ENCODE peak calls at places on chromosomes 12 and 14, in eight cellular contexts. H is K562, C is GM23338, E is A549, Z is HCT116, M is Panc1, W is HL-60, U is GM12878. J is an unnamed sample.
A peak's percentile ranks its signal among the peaks of the same experiment; 100 is the strongest.

GRCh38 chr12:12018454-12018853 is 52.3 kb upstream of the BCL2L14 start:
- DNase-seq in W (no peak), C (no peak), U (no peak), H (no peak), M (no peak), Z (no peak), E (no peak), J (no peak)

GRCh38 chr12:14403711-14404164 is 38.3 kb downstream of the ATF7IP start:
- DNase-seq in W (no peak), U (peak; percentile 49), E (peak; percentile 30), H (no peak), Z (no peak), C (no peak), M (no peak), J (peak; percentile 39)

GRCh38 chr14:82963756-82964155 is 1430.1 kb upstream of the SEL1L start:
- DNase-seq in H (no peak), Z (no peak), C (no peak), U (no peak), E (no peak), W (no peak), M (no peak), J (no peak)

GRCh38 chr12:49651855-49652254 is 28.5 kb downstream of the PRPF40B start:
- DNase-seq in W (no peak), M (no peak), C (no peak), H (no peak), Z (no peak), E (no peak), U (no peak), J (no peak)

GRCh38 chr14:20820063-20820904 is 17.6 kb upstream of the RNASE1 start:
- DNase-seq in C (peak; percentile 91), U (no peak), Z (no peak), H (peak; percentile 84), M (no peak), W (no peak), E (no peak), J (no peak)

GRCh38 chr12:13900718-13901117 is 80.7 kb downstream of the GRIN2B start:
- DNase-seq in H (no peak), U (no peak), E (no peak), Z (no peak), M (no peak), C (no peak), W (no peak), J (no peak)

GRCh38 chr12:46553911-46554310 is 181.3 kb upstream of the SLC38A2 start:
- DNase-seq in U (no peak), H (no peak), E (no peak), W (no peak), C (no peak), Z (no peak), M (no peak), J (no peak)

GRCh38 chr14:39025810-39026627 is 77.0 kb downstream of the SEC23A start:
- DNase-seq in W (peak; percentile 15), U (no peak), M (no peak), H (no peak), Z (no peak), E (no peak), C (no peak), J (no peak)

GRCh38 chr12:111359914-111360276 is 9.0 kb downstream of the PHETA1 start:
- DNase-seq in M (no peak), Z (no peak), W (no peak), E (no peak), C (no peak), H (peak; percentile 23), U (no peak), J (no peak)

GRCh38 chr12:111361717-111362576 is 6.9 kb downstream of the PHETA1 start:
- DNase-seq in Z (no peak), E (no peak), H (no peak), M (no peak), U (no peak), W (no peak), C (no peak), J (no peak)

GRCh38 chr12:111361073-111361716 is 7.7 kb downstream of the PHETA1 start:
- DNase-seq in Z (no peak), M (no peak), W (no peak), H (no peak), E (no peak), C (no peak), U (no peak), J (no peak)

GRCh38 chr12:111360325-111360930 is 8.5 kb downstream of the PHETA1 start:
- DNase-seq in M (no peak), E (no peak), H (no peak), Z (no peak), W (no peak), C (no peak), U (no peak), J (no peak)

DNA sequence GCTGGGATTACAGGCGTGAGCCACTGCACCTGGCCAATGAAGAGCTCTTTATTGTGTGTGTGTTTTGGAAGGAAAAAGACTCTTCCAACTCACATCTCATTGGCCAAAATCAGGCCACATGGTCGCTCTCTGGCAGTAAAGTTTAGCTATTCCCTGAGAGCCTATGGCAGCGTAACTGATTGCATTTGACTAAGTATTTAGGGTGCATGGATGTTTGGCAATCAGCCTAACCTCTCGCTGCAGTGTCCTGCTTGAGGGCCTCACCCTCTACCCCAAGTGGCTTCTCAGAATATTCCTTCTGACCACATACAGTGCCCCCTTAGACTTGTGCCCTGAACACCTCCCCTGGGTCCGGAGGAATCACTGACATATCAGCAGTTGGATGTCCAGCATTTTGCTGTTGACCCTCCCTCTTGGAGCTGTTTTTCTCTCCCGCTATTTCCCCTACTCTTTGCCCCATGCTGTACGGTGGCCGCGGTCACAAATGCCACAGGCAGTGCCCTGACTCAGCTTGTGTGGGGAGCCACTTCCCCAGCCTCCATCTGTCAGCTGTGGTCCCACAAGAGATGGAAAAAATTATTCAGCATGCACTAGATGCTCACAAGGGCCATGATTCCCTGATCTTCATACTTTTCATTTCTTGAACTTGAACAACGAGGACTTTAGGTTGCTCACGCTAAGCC is 9.5 kb downstream of the PHETA1 start:
- DNase-seq in M (no peak), H (no peak), U (no peak), W (peak; percentile 77), E (no peak), C (no peak), Z (no peak), J (no peak)
- TF ChIP-seq REST in M (no peak), H (no peak), U (no peak), W (no peak), E (no peak), C (no peak), Z (no peak), J (no peak)

DNA sequence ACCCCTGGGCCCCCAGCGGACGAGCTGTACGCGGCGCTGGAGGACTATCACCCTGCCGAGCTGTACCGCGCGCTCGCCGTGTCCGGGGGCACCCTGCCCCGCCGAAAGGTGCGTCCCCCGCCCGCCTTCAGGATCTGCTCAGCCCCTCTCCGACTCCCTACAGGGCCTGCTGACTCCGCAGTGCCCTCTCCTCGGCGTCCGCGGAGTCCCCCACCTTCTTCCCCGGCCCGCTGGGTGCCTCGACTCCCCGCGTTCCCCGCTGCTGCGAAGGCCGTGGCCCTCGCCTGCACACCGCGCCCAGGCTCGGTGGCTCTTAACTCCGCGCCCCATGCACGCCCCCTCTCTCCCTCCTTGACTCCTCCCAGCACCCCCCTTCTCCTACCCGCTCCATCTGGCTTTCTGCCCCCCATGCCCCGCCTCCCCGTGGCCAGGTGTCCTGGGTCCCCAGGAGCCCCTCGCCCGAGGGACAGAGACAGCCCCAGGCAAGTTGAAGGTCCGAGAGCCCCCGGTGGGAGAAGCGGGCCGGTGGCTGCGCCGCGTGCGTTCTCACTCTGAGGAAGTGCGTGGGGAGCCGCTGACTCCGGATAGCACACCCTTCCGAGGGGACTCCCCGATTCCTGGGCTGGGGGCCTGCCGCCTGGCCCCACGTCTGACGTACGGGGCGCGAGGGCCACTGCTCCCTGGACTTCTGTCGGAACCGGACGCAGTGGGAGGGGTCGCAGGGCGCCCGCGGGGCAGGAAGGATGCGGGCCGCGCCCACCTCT is 594 bp downstream of the TAMALIN start:
- DNase-seq in W (no peak), Z (no peak), M (no peak), C (peak; percentile 49), E (no peak), U (no peak), H (no peak), J (no peak)
- TF ChIP-seq REST in W (no peak), Z (no peak), M (no peak), C (no peak), E (no peak), U (no peak), H (no peak), J (no peak)

DNA sequence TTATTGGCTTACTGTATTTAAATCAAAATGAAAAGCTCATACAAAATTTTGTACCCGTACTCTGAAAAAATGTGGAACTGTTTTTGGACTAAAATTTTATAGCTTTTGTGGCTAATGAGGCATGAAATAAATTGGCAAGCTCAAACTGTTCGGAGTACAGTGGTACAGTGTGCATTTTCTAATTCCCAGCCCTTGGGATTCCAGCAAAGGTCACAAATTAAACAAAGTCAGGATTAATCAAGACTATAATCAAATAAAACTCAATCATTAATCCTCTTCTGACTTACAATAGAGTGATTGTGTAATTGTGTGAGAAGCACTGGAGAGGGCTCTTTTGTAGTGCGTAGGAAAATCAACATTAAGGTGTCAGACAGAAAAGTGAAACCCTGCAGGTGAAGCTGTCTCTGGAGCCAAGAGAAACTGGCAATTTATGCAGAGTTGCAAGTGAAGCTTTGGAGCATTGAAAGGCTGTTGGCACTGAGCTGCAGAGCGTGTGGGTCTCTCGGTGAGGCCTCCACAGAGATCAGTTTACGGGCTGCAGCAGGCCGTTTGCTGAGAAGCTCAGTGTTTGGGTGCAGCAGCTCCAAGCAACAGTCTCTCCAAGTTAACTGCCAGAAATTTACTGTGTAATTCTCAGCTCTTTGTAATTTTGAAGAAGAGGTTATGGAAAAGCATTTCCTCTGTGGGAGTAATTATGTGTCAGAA is 275.9 kb downstream of the FBXL14 start:
- DNase-seq in C (peak; percentile 48), U (no peak), W (no peak), Z (no peak), E (no peak), M (no peak), H (no peak), J (no peak)
- TF ChIP-seq REST in C (no peak), U (no peak), W (no peak), Z (no peak), E (no peak), M (no peak), H (no peak), J (no peak)

GRCh38 chr12:72540811-72541210 is 268.6 kb downstream of the TRHDE start:
- DNase-seq in M (no peak), W (no peak), H (no peak), C (no peak), U (no peak), Z (no peak), E (no peak), J (no peak)

GRCh38 chr12:72546106-72546505 is 273.9 kb downstream of the TRHDE start:
- DNase-seq in M (no peak), Z (no peak), U (no peak), H (no peak), E (no peak), C (no peak), W (no peak), J (no peak)

GRCh38 chr12:72549184-72549583 is 277.0 kb downstream of the TRHDE start:
- DNase-seq in C (no peak), U (no peak), M (no peak), H (no peak), E (no peak), W (no peak), Z (no peak), J (no peak)

GRCh38 chr12:72547593-72547992 is 275.4 kb downstream of the TRHDE start:
- DNase-seq in H (no peak), C (peak; percentile 27), E (no peak), U (no peak), W (no peak), Z (no peak), M (no peak), J (no peak)

DNA sequence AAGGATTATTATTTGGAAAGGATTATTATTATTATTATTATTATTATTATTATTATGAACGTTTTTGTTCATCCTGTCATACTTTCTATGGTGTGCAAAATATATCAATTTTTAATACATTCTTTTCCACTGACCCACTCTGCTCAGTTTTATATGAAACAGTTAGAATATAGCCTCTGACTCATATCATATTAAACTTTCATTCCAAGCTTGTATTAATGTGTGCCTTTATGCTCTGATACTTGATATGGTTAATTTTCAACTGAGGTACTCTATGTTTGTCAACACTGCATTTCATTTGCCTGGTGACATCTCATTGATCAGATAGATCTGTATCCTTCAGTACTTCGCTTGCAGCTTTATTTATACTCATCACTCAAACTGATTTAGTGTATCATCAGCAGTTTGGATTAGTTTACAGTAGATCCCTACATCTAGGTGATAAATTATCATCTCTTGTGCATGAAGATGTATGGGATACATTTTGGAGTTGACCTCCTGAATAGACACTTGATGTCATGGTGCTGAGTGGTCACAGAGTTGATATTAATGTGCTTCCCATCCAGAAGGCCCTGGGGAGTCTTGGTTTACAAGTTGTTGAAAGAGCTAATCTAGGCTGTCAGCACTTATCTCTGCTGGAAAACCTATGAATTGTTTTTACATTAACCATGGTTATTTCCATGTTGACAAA is 271.8 kb downstream of the TRHDE start:
- DNase-seq in M (no peak), W (no peak), C (no peak), Z (no peak), E (no peak), U (no peak), H (no peak), J (no peak)
- TF ChIP-seq REST in M (no peak), W (no peak), C (no peak), Z (no peak), E (no peak), U (no peak), H (no peak), J (no peak)